ENCODE peak calls at places on chromosome 1, in five cellular contexts. A is activated T-cell treated with anti-CD3 and anti-CD28 coated beads for 4 hours; W is activated CD4-positive, alpha-beta T cell treated with anti-CD3 and anti-CD28 coated beads for 24 hours; K is effector CD4-positive, alpha-beta T cell; B is GM12891. S is an unnamed sample.

GRCh38 chr1:226027861-226028260 is 28.7 kb upstream of the SDE2 start:
- DNase-seq in A (no peak), W (no peak), K (no peak), B (no peak), S (no peak)

GRCh38 chr1:213984387-213985180 is 3.2 kb upstream of the PROX1 start:
- DNase-seq in A (no peak), W (no peak), K (no peak), B (no peak), S (no peak)

GRCh38 chr1:160537714-160538665 is 14.9 kb upstream of the SLAMF6 start:
- DNase-seq in A (no peak), W (no peak), K (no peak), B (no peak), S (no peak)

GRCh38 chr1:206497774-206498173 is 9.6 kb upstream of the RASSF5 start:
- DNase-seq in A (no peak), W (no peak), K (no peak), B (no peak), S (no peak)

GRCh38 chr1:65066766-65067490 is 81.1 kb upstream of the AK4 start:
- DNase-seq in A (peak), W (peak), K (peak), B (peak), S (peak)

GRCh38 chr1:102851616-102852015 is 256.7 kb downstream of the COL11A1 start:
- DNase-seq in A (no peak), W (no peak), K (no peak), B (no peak), S (no peak)

GRCh38 chr1:219062161-219062560 is 111.5 kb upstream of the LYPLAL1 start:
- DNase-seq in A (no peak), W (no peak), K (no peak), B (no peak), S (no peak)

GRCh38 chr1:200279810-200280411 is 129.9 kb downstream of the ZNF281 start:
- DNase-seq in A (peak), W (no peak), K (no peak), B (no peak), S (peak)

GRCh38 chr1:20666804-20667203 is 5.6 kb upstream of the DDOST start:
- DNase-seq in A (no peak), W (no peak), K (no peak), B (no peak), S (peak)

GRCh38 chr1:147785794-147786506 is 25.5 kb upstream of the GJA5 start:
- DNase-seq in A (no peak), W (no peak), K (no peak), B (no peak), S (no peak)

GRCh38 chr1:115764541-115764940 is 4.0 kb downstream of the CASQ2 start:
- DNase-seq in A (no peak), W (no peak), K (no peak), B (no peak), S (peak)

GRCh38 chr1:88791192-88791591 is 100.2 kb downstream of the GTF2B start:
- DNase-seq in A (no peak), W (no peak), K (no peak), B (no peak), S (no peak)

GRCh38 chr1:73701816-73702215 is 496.2 kb downstream of the LRRIQ3 start:
- DNase-seq in A (no peak), W (no peak), K (no peak), B (no peak), S (no peak)

GRCh38 chr1:27634982-27635362 is at the start of gene FGR:
- DNase-seq in A (no peak), W (no peak), K (no peak), B (no peak), S (no peak)

GRCh38 chr1:209705033-209705589 is 465 bp downstream of the HSD11B1 start:
- DNase-seq in A (no peak), W (no peak), K (no peak), B (no peak), S (no peak)